ENCODE peak calls at places on chromosomes 13 and 19, in seven cellular contexts. One of them, this sample, is unnamed.
A peak's percentile ranks its signal among the peaks of the same experiment; 100 is the strongest.

GRCh38 chr19:50330365-50331078 is 1.3 kb upstream of the KCNC3 start:
- DNase-seq in thyroid gland: peak; percentile 91
- DNase-seq in stimulated activated CD8-positive, alpha-beta memory T cell treated with anti-CD3 and anti-CD28 coated beads, Interleukin-7, amount 100 ng/mL, for 1 hour: peak; percentile 26
- DNase-seq in activated CD8-positive, alpha-beta memory T cell treated with anti-CD3 and anti-CD28 coated beads for 1 hour: peak; percentile 73
- DNase-seq in left colon: peak; percentile 86
- DNase-seq in AG08396: peak; percentile 76
- DNase-seq in NCI-H1436: peak; percentile 97
- DNase-seq in this sample: no peak

GRCh38 chr13:98539655-98540054 is 37.3 kb downstream of the STK24 start:
- DNase-seq in AG08396: no peak
- DNase-seq in activated CD8-positive, alpha-beta memory T cell treated with anti-CD3 and anti-CD28 coated beads for 1 hour: no peak
- DNase-seq in left colon: no peak
- DNase-seq in thyroid gland: no peak
- DNase-seq in NCI-H1436: no peak
- DNase-seq in stimulated activated CD8-positive, alpha-beta memory T cell treated with anti-CD3 and anti-CD28 coated beads, Interleukin-7, amount 100 ng/mL, for 1 hour: no peak
- DNase-seq in this sample: no peak

GRCh38 chr13:42040730-42041016 is 7.8 kb upstream of the DGKH start:
- DNase-seq in thyroid gland: no peak
- DNase-seq in AG08396: no peak
- DNase-seq in left colon: no peak
- DNase-seq in NCI-H1436: no peak
- DNase-seq in activated CD8-positive, alpha-beta memory T cell treated with anti-CD3 and anti-CD28 coated beads for 1 hour: no peak
- DNase-seq in stimulated activated CD8-positive, alpha-beta memory T cell treated with anti-CD3 and anti-CD28 coated beads, Interleukin-7, amount 100 ng/mL, for 1 hour: no peak
- DNase-seq in this sample: no peak

GRCh38 chr19:52172347-52172746 is 926 bp upstream of the ZNF836 start:
- DNase-seq in NCI-H1436: no peak
- DNase-seq in activated CD8-positive, alpha-beta memory T cell treated with anti-CD3 and anti-CD28 coated beads for 1 hour: no peak
- DNase-seq in stimulated activated CD8-positive, alpha-beta memory T cell treated with anti-CD3 and anti-CD28 coated beads, Interleukin-7, amount 100 ng/mL, for 1 hour: no peak
- DNase-seq in thyroid gland: no peak
- DNase-seq in left colon: no peak
- DNase-seq in AG08396: no peak
- DNase-seq in this sample: no peak

GRCh38 chr19:34985249-34986022 is 14.7 kb upstream of the GRAMD1A start:
- DNase-seq in NCI-H1436: no peak
- DNase-seq in stimulated activated CD8-positive, alpha-beta memory T cell treated with anti-CD3 and anti-CD28 coated beads, Interleukin-7, amount 100 ng/mL, for 1 hour: no peak
- DNase-seq in AG08396: no peak
- DNase-seq in activated CD8-positive, alpha-beta memory T cell treated with anti-CD3 and anti-CD28 coated beads for 1 hour: no peak
- DNase-seq in thyroid gland: peak; percentile 38
- DNase-seq in left colon: peak; percentile 44
- DNase-seq in this sample: no peak

GRCh38 chr13:22468055-22468454 is 712.7 kb upstream of the SGCG start:
- DNase-seq in stimulated activated CD8-positive, alpha-beta memory T cell treated with anti-CD3 and anti-CD28 coated beads, Interleukin-7, amount 100 ng/mL, for 1 hour: no peak
- DNase-seq in left colon: no peak
- DNase-seq in AG08396: no peak
- DNase-seq in thyroid gland: no peak
- DNase-seq in activated CD8-positive, alpha-beta memory T cell treated with anti-CD3 and anti-CD28 coated beads for 1 hour: no peak
- DNase-seq in NCI-H1436: no peak
- DNase-seq in this sample: no peak

GRCh38 chr19:42286349-42287016 is 15.4 kb upstream of the PRR19 start:
- DNase-seq in left colon: no peak
- DNase-seq in thyroid gland: peak; percentile 90
- DNase-seq in NCI-H1436: no peak
- DNase-seq in AG08396: peak; percentile 63
- DNase-seq in stimulated activated CD8-positive, alpha-beta memory T cell treated with anti-CD3 and anti-CD28 coated beads, Interleukin-7, amount 100 ng/mL, for 1 hour: no peak
- DNase-seq in activated CD8-positive, alpha-beta memory T cell treated with anti-CD3 and anti-CD28 coated beads for 1 hour: no peak
- DNase-seq in this sample: no peak

GRCh38 chr13:112062047-112062618 is 4.8 kb upstream of the SOX1 start:
- DNase-seq in NCI-H1436: no peak
- DNase-seq in thyroid gland: no peak
- DNase-seq in activated CD8-positive, alpha-beta memory T cell treated with anti-CD3 and anti-CD28 coated beads for 1 hour: no peak
- DNase-seq in left colon: no peak
- DNase-seq in stimulated activated CD8-positive, alpha-beta memory T cell treated with anti-CD3 and anti-CD28 coated beads, Interleukin-7, amount 100 ng/mL, for 1 hour: no peak
- DNase-seq in AG08396: no peak
- DNase-seq in this sample: no peak

GRCh38 chr13:87954116-87954515 is 282.9 kb downstream of the SLITRK5 start:
- DNase-seq in thyroid gland: no peak
- DNase-seq in left colon: no peak
- DNase-seq in stimulated activated CD8-positive, alpha-beta memory T cell treated with anti-CD3 and anti-CD28 coated beads, Interleukin-7, amount 100 ng/mL, for 1 hour: no peak
- DNase-seq in activated CD8-positive, alpha-beta memory T cell treated with anti-CD3 and anti-CD28 coated beads for 1 hour: no peak
- DNase-seq in AG08396: no peak
- DNase-seq in NCI-H1436: no peak
- DNase-seq in this sample: no peak

GRCh38 chr19:33815410-33816340 is 19.0 kb downstream of the KCTD15 start:
- DNase-seq in activated CD8-positive, alpha-beta memory T cell treated with anti-CD3 and anti-CD28 coated beads for 1 hour: no peak
- DNase-seq in NCI-H1436: no peak
- DNase-seq in AG08396: no peak
- DNase-seq in stimulated activated CD8-positive, alpha-beta memory T cell treated with anti-CD3 and anti-CD28 coated beads, Interleukin-7, amount 100 ng/mL, for 1 hour: no peak
- DNase-seq in thyroid gland: no peak
- DNase-seq in left colon: no peak
- DNase-seq in this sample: no peak

GRCh38 chr13:30216111-30216510 is 91.2 kb downstream of the KATNAL1 start:
- DNase-seq in thyroid gland: no peak
- DNase-seq in activated CD8-positive, alpha-beta memory T cell treated with anti-CD3 and anti-CD28 coated beads for 1 hour: no peak
- DNase-seq in stimulated activated CD8-positive, alpha-beta memory T cell treated with anti-CD3 and anti-CD28 coated beads, Interleukin-7, amount 100 ng/mL, for 1 hour: no peak
- DNase-seq in NCI-H1436: no peak
- DNase-seq in AG08396: no peak
- DNase-seq in left colon: no peak
- DNase-seq in this sample: no peak

GRCh38 chr19:47445937-47446402 is 25.7 kb downstream of the SLC8A2 start:
- DNase-seq in stimulated activated CD8-positive, alpha-beta memory T cell treated with anti-CD3 and anti-CD28 coated beads, Interleukin-7, amount 100 ng/mL, for 1 hour: peak; percentile 37
- DNase-seq in AG08396: no peak
- DNase-seq in thyroid gland: peak; percentile 54
- DNase-seq in NCI-H1436: peak; percentile 62
- DNase-seq in left colon: peak; percentile 58
- DNase-seq in activated CD8-positive, alpha-beta memory T cell treated with anti-CD3 and anti-CD28 coated beads for 1 hour: peak; percentile 70
- DNase-seq in this sample: no peak

GRCh38 chr13:22200469-22200868 is 529.6 kb downstream of the FGF9 start:
- DNase-seq in NCI-H1436: no peak
- DNase-seq in stimulated activated CD8-positive, alpha-beta memory T cell treated with anti-CD3 and anti-CD28 coated beads, Interleukin-7, amount 100 ng/mL, for 1 hour: no peak
- DNase-seq in AG08396: no peak
- DNase-seq in activated CD8-positive, alpha-beta memory T cell treated with anti-CD3 and anti-CD28 coated beads for 1 hour: no peak
- DNase-seq in thyroid gland: no peak
- DNase-seq in left colon: no peak
- DNase-seq in this sample: no peak

GRCh38 chr13:82606008-82606407 is 1276.3 kb downstream of the SLITRK1 start:
- DNase-seq in stimulated activated CD8-positive, alpha-beta memory T cell treated with anti-CD3 and anti-CD28 coated beads, Interleukin-7, amount 100 ng/mL, for 1 hour: no peak
- DNase-seq in thyroid gland: no peak
- DNase-seq in left colon: no peak
- DNase-seq in NCI-H1436: no peak
- DNase-seq in AG08396: no peak
- DNase-seq in activated CD8-positive, alpha-beta memory T cell treated with anti-CD3 and anti-CD28 coated beads for 1 hour: no peak
- DNase-seq in this sample: no peak

GRCh38 chr19:49447485-49448431 is 3.9 kb downstream of the PIH1D1 start:
- DNase-seq in left colon: peak; percentile 41
- DNase-seq in thyroid gland: no peak
- DNase-seq in activated CD8-positive, alpha-beta memory T cell treated with anti-CD3 and anti-CD28 coated beads for 1 hour: no peak
- DNase-seq in NCI-H1436: peak; percentile 33
- DNase-seq in stimulated activated CD8-positive, alpha-beta memory T cell treated with anti-CD3 and anti-CD28 coated beads, Interleukin-7, amount 100 ng/mL, for 1 hour: no peak
- DNase-seq in AG08396: no peak
- DNase-seq in this sample: no peak

GRCh38 chr19:7640803-7641202 is 3.9 kb downstream of the STXBP2 start:
- DNase-seq in AG08396: no peak
- DNase-seq in stimulated activated CD8-positive, alpha-beta memory T cell treated with anti-CD3 and anti-CD28 coated beads, Interleukin-7, amount 100 ng/mL, for 1 hour: no peak
- DNase-seq in left colon: no peak
- DNase-seq in thyroid gland: no peak
- DNase-seq in NCI-H1436: no peak
- DNase-seq in activated CD8-positive, alpha-beta memory T cell treated with anti-CD3 and anti-CD28 coated beads for 1 hour: no peak
- DNase-seq in this sample: no peak

GRCh38 chr19:38514812-38515633 is 81.5 kb downstream of the RYR1 start:
- DNase-seq in NCI-H1436: peak; percentile 38
- DNase-seq in left colon: peak; percentile 75
- DNase-seq in thyroid gland: peak; percentile 55
- DNase-seq in AG08396: peak; percentile 89
- DNase-seq in activated CD8-positive, alpha-beta memory T cell treated with anti-CD3 and anti-CD28 coated beads for 1 hour: peak; percentile 70
- DNase-seq in stimulated activated CD8-positive, alpha-beta memory T cell treated with anti-CD3 and anti-CD28 coated beads, Interleukin-7, amount 100 ng/mL, for 1 hour: peak; percentile 45
- DNase-seq in this sample: peak; percentile 85

GRCh38 chr19:19170053-19170945 is at the start of gene MEF2B:
- DNase-seq in activated CD8-positive, alpha-beta memory T cell treated with anti-CD3 and anti-CD28 coated beads for 1 hour: peak; percentile 57
- DNase-seq in left colon: peak; percentile 90
- DNase-seq in AG08396: peak; percentile 90
- DNase-seq in thyroid gland: peak; percentile 82
- DNase-seq in stimulated activated CD8-positive, alpha-beta memory T cell treated with anti-CD3 and anti-CD28 coated beads, Interleukin-7, amount 100 ng/mL, for 1 hour: peak; percentile 43
- DNase-seq in NCI-H1436: peak; percentile 89
- DNase-seq in this sample: no peak

GRCh38 chr13:91572439-91572838 is 174.0 kb downstream of the GPC5 start:
- DNase-seq in thyroid gland: no peak
- DNase-seq in activated CD8-positive, alpha-beta memory T cell treated with anti-CD3 and anti-CD28 coated beads for 1 hour: no peak
- DNase-seq in AG08396: no peak
- DNase-seq in left colon: no peak
- DNase-seq in stimulated activated CD8-positive, alpha-beta memory T cell treated with anti-CD3 and anti-CD28 coated beads, Interleukin-7, amount 100 ng/mL, for 1 hour: no peak
- DNase-seq in NCI-H1436: no peak
- DNase-seq in this sample: no peak

GRCh38 chr19:38266981-38267597 is 2.7 kb downstream of the SPINT2 start:
- DNase-seq in NCI-H1436: no peak
- DNase-seq in stimulated activated CD8-positive, alpha-beta memory T cell treated with anti-CD3 and anti-CD28 coated beads, Interleukin-7, amount 100 ng/mL, for 1 hour: no peak
- DNase-seq in left colon: peak; percentile 60
- DNase-seq in thyroid gland: peak; percentile 30
- DNase-seq in AG08396: no peak
- DNase-seq in activated CD8-positive, alpha-beta memory T cell treated with anti-CD3 and anti-CD28 coated beads for 1 hour: no peak
- DNase-seq in this sample: no peak

GRCh38 chr13:74556002-74556551 is 421.9 kb upstream of the KLF12 start:
- DNase-seq in stimulated activated CD8-positive, alpha-beta memory T cell treated with anti-CD3 and anti-CD28 coated beads, Interleukin-7, amount 100 ng/mL, for 1 hour: no peak
- DNase-seq in left colon: no peak
- DNase-seq in NCI-H1436: no peak
- DNase-seq in thyroid gland: no peak
- DNase-seq in activated CD8-positive, alpha-beta memory T cell treated with anti-CD3 and anti-CD28 coated beads for 1 hour: no peak
- DNase-seq in AG08396: no peak
- DNase-seq in this sample: no peak

GRCh38 chr19:3302755-3303154 is 63.6 kb upstream of the NFIC start:
- DNase-seq in thyroid gland: no peak
- DNase-seq in activated CD8-positive, alpha-beta memory T cell treated with anti-CD3 and anti-CD28 coated beads for 1 hour: no peak
- DNase-seq in left colon: no peak
- DNase-seq in AG08396: no peak
- DNase-seq in NCI-H1436: no peak
- DNase-seq in stimulated activated CD8-positive, alpha-beta memory T cell treated with anti-CD3 and anti-CD28 coated beads, Interleukin-7, amount 100 ng/mL, for 1 hour: no peak
- DNase-seq in this sample: no peak

GRCh38 chr19:15115080-15115479 is 7.9 kb downstream of the SYDE1 start:
- DNase-seq in activated CD8-positive, alpha-beta memory T cell treated with anti-CD3 and anti-CD28 coated beads for 1 hour: no peak
- DNase-seq in AG08396: peak; percentile 75
- DNase-seq in NCI-H1436: no peak
- DNase-seq in thyroid gland: peak; percentile 30
- DNase-seq in stimulated activated CD8-positive, alpha-beta memory T cell treated with anti-CD3 and anti-CD28 coated beads, Interleukin-7, amount 100 ng/mL, for 1 hour: no peak
- DNase-seq in left colon: peak; percentile 50
- DNase-seq in this sample: no peak

GRCh38 chr13:34410653-34411052 is 531.4 kb upstream of the NBEA start:
- DNase-seq in left colon: no peak
- DNase-seq in AG08396: no peak
- DNase-seq in stimulated activated CD8-positive, alpha-beta memory T cell treated with anti-CD3 and anti-CD28 coated beads, Interleukin-7, amount 100 ng/mL, for 1 hour: no peak
- DNase-seq in thyroid gland: no peak
- DNase-seq in activated CD8-positive, alpha-beta memory T cell treated with anti-CD3 and anti-CD28 coated beads for 1 hour: no peak
- DNase-seq in NCI-H1436: no peak
- DNase-seq in this sample: no peak

GRCh38 chr19:28553764-28554163 is 659.2 kb downstream of the UQCRFS1 start:
- DNase-seq in activated CD8-positive, alpha-beta memory T cell treated with anti-CD3 and anti-CD28 coated beads for 1 hour: no peak
- DNase-seq in thyroid gland: no peak
- DNase-seq in AG08396: no peak
- DNase-seq in left colon: no peak
- DNase-seq in stimulated activated CD8-positive, alpha-beta memory T cell treated with anti-CD3 and anti-CD28 coated beads, Interleukin-7, amount 100 ng/mL, for 1 hour: no peak
- DNase-seq in NCI-H1436: no peak
- DNase-seq in this sample: no peak

GRCh38 chr19:18292810-18293641 is 11.6 kb upstream of the JUND start:
- DNase-seq in AG08396: peak; percentile 80
- DNase-seq in thyroid gland: peak; percentile 75
- DNase-seq in activated CD8-positive, alpha-beta memory T cell treated with anti-CD3 and anti-CD28 coated beads for 1 hour: no peak
- DNase-seq in NCI-H1436: peak; percentile 69
- DNase-seq in stimulated activated CD8-positive, alpha-beta memory T cell treated with anti-CD3 and anti-CD28 coated beads, Interleukin-7, amount 100 ng/mL, for 1 hour: no peak
- DNase-seq in left colon: peak; percentile 81
- DNase-seq in this sample: no peak

GRCh38 chr19:438416-438958 is 22.3 kb downstream of the SHC2 start:
- DNase-seq in stimulated activated CD8-positive, alpha-beta memory T cell treated with anti-CD3 and anti-CD28 coated beads, Interleukin-7, amount 100 ng/mL, for 1 hour: no peak
- DNase-seq in NCI-H1436: no peak
- DNase-seq in AG08396: no peak
- DNase-seq in thyroid gland: no peak
- DNase-seq in activated CD8-positive, alpha-beta memory T cell treated with anti-CD3 and anti-CD28 coated beads for 1 hour: no peak
- DNase-seq in left colon: no peak
- DNase-seq in this sample: no peak

GRCh38 chr13:34046457-34046856 is 228.5 kb downstream of the RFC3 start:
- DNase-seq in stimulated activated CD8-positive, alpha-beta memory T cell treated with anti-CD3 and anti-CD28 coated beads, Interleukin-7, amount 100 ng/mL, for 1 hour: no peak
- DNase-seq in AG08396: no peak
- DNase-seq in thyroid gland: no peak
- DNase-seq in left colon: no peak
- DNase-seq in NCI-H1436: no peak
- DNase-seq in activated CD8-positive, alpha-beta memory T cell treated with anti-CD3 and anti-CD28 coated beads for 1 hour: no peak
- DNase-seq in this sample: no peak

GRCh38 chr19:17610384-17610783 is 54.9 kb downstream of the COLGALT1 start:
- DNase-seq in NCI-H1436: no peak
- DNase-seq in stimulated activated CD8-positive, alpha-beta memory T cell treated with anti-CD3 and anti-CD28 coated beads, Interleukin-7, amount 100 ng/mL, for 1 hour: no peak
- DNase-seq in left colon: no peak
- DNase-seq in thyroid gland: no peak
- DNase-seq in AG08396: peak; percentile 70
- DNase-seq in activated CD8-positive, alpha-beta memory T cell treated with anti-CD3 and anti-CD28 coated beads for 1 hour: no peak
- DNase-seq in this sample: no peak

GRCh38 chr13:40109324-40109958 is 454.0 kb downstream of the COG6 start:
- DNase-seq in AG08396: peak; percentile 46
- DNase-seq in stimulated activated CD8-positive, alpha-beta memory T cell treated with anti-CD3 and anti-CD28 coated beads, Interleukin-7, amount 100 ng/mL, for 1 hour: no peak
- DNase-seq in activated CD8-positive, alpha-beta memory T cell treated with anti-CD3 and anti-CD28 coated beads for 1 hour: no peak
- DNase-seq in NCI-H1436: no peak
- DNase-seq in thyroid gland: no peak
- DNase-seq in left colon: no peak
- DNase-seq in this sample: no peak

GRCh38 chr13:32390048-32390447 is 37.9 kb downstream of the N4BP2L1 start:
- DNase-seq in activated CD8-positive, alpha-beta memory T cell treated with anti-CD3 and anti-CD28 coated beads for 1 hour: no peak
- DNase-seq in NCI-H1436: no peak
- DNase-seq in stimulated activated CD8-positive, alpha-beta memory T cell treated with anti-CD3 and anti-CD28 coated beads, Interleukin-7, amount 100 ng/mL, for 1 hour: no peak
- DNase-seq in thyroid gland: no peak
- DNase-seq in AG08396: no peak
- DNase-seq in left colon: no peak
- DNase-seq in this sample: no peak

GRCh38 chr19:49488046-49488862 is 846 bp downstream of the RPL13A start:
- DNase-seq in thyroid gland: no peak
- DNase-seq in left colon: no peak
- DNase-seq in stimulated activated CD8-positive, alpha-beta memory T cell treated with anti-CD3 and anti-CD28 coated beads, Interleukin-7, amount 100 ng/mL, for 1 hour: no peak
- DNase-seq in activated CD8-positive, alpha-beta memory T cell treated with anti-CD3 and anti-CD28 coated beads for 1 hour: no peak
- DNase-seq in AG08396: no peak
- DNase-seq in NCI-H1436: no peak
- DNase-seq in this sample: no peak

GRCh38 chr19:9487016-9487415 is 11.4 kb downstream of the ZNF560 start:
- DNase-seq in NCI-H1436: no peak
- DNase-seq in thyroid gland: no peak
- DNase-seq in activated CD8-positive, alpha-beta memory T cell treated with anti-CD3 and anti-CD28 coated beads for 1 hour: no peak
- DNase-seq in stimulated activated CD8-positive, alpha-beta memory T cell treated with anti-CD3 and anti-CD28 coated beads, Interleukin-7, amount 100 ng/mL, for 1 hour: no peak
- DNase-seq in left colon: no peak
- DNase-seq in AG08396: no peak
- DNase-seq in this sample: no peak

GRCh38 chr19:11556634-11557420 is 2.2 kb downstream of the ELOF1 start:
- DNase-seq in stimulated activated CD8-positive, alpha-beta memory T cell treated with anti-CD3 and anti-CD28 coated beads, Interleukin-7, amount 100 ng/mL, for 1 hour: no peak
- DNase-seq in NCI-H1436: no peak
- DNase-seq in left colon: no peak
- DNase-seq in thyroid gland: no peak
- DNase-seq in AG08396: no peak
- DNase-seq in activated CD8-positive, alpha-beta memory T cell treated with anti-CD3 and anti-CD28 coated beads for 1 hour: no peak
- DNase-seq in this sample: no peak

GRCh38 chr19:39156230-39156890 is 30.8 kb downstream of the PAK4 start:
- DNase-seq in thyroid gland: peak; percentile 93
- DNase-seq in stimulated activated CD8-positive, alpha-beta memory T cell treated with anti-CD3 and anti-CD28 coated beads, Interleukin-7, amount 100 ng/mL, for 1 hour: no peak
- DNase-seq in activated CD8-positive, alpha-beta memory T cell treated with anti-CD3 and anti-CD28 coated beads for 1 hour: no peak
- DNase-seq in AG08396: peak; percentile 61
- DNase-seq in NCI-H1436: no peak
- DNase-seq in left colon: no peak
- DNase-seq in this sample: no peak

GRCh38 chr19:34366670-34367423 is 1.9 kb downstream of the GPI start:
- DNase-seq in activated CD8-positive, alpha-beta memory T cell treated with anti-CD3 and anti-CD28 coated beads for 1 hour: no peak
- DNase-seq in left colon: no peak
- DNase-seq in thyroid gland: no peak
- DNase-seq in AG08396: peak; percentile 63
- DNase-seq in stimulated activated CD8-positive, alpha-beta memory T cell treated with anti-CD3 and anti-CD28 coated beads, Interleukin-7, amount 100 ng/mL, for 1 hour: no peak
- DNase-seq in NCI-H1436: no peak
- DNase-seq in this sample: no peak

This sample was measured in Panc1.